ENCODE peak calls at places on chromosomes 3 and 15, in ten cellular contexts. N is heart left ventricle, E is ovary, U is uterus, D is H1, K is stomach, R is body of pancreas, M is adrenal gland, G is GM12878, C is HCT116. H is an unnamed sample.
A peak's percentile ranks its signal among the peaks of the same experiment; 100 is the strongest.

GRCh38 chr3:128149632-128150031 is 3.6 kb upstream of the EEFSEC start:
- DNase-seq in N (no peak), E (no peak), U (no peak), D (no peak), K (no peak), R (peak; percentile 40), M (peak; percentile 48), G (no peak), C (no peak), H (no peak)

GRCh38 chr3:71092665-71093064 is 490.9 kb downstream of the FOXP1 start:
- DNase-seq in N (no peak), E (no peak), U (no peak), D (no peak), K (no peak), R (no peak), M (no peak), G (no peak), C (no peak), H (no peak)

GRCh38 chr3:42498034-42498433 is 4.4 kb upstream of the VIPR1 start:
- DNase-seq in N (no peak), E (no peak), U (no peak), D (no peak), K (peak; percentile 3), R (no peak), M (peak; percentile 3), G (no peak), C (no peak), H (no peak)

GRCh38 chr15:59250249-59250648 is 43.6 kb downstream of the LDHAL6B start:
- DNase-seq in N (no peak), E (no peak), U (no peak), D (no peak), K (no peak), R (no peak), M (no peak), G (no peak), C (no peak), H (no peak)

GRCh38 chr3:7565574-7565973 is 704.7 kb downstream of the GRM7 start:
- DNase-seq in N (no peak), E (no peak), U (no peak), D (no peak), K (no peak), R (no peak), M (no peak), G (no peak), C (no peak), H (no peak)

GRCh38 chr15:70099966-70100494 is 2.3 kb upstream of the TLE3 start:
- DNase-seq in N (no peak), E (peak; percentile 49), U (no peak), D (no peak), K (no peak), R (peak; percentile 27), M (no peak), G (no peak), C (peak; percentile 13), H (no peak)

GRCh38 chr15:57947282-57947681 is 118.2 kb downstream of the ALDH1A2 start:
- DNase-seq in N (no peak), E (no peak), U (no peak), D (no peak), K (no peak), R (no peak), M (no peak), G (no peak), C (no peak), H (no peak)

GRCh38 chr3:99817047-99817436 is 620 bp upstream of the CMSS1 start:
- DNase-seq in N (no peak), E (peak; percentile 33), U (no peak), D (peak; percentile 51), K (no peak), R (no peak), M (peak; percentile 28), G (no peak), C (no peak), H (no peak)

GRCh38 chr3:45642731-45643152 is 46.5 kb upstream of the SACM1L start:
- DNase-seq in N (no peak), E (no peak), U (no peak), D (no peak), K (no peak), R (peak; percentile 23), M (no peak), G (no peak), C (no peak), H (no peak)

GRCh38 chr3:45644063-45644462 is 45.1 kb upstream of the SACM1L start:
- DNase-seq in N (no peak), E (no peak), U (no peak), D (no peak), K (no peak), R (no peak), M (no peak), G (no peak), C (no peak), H (no peak)

GRCh38 chr3:45644467-45645201 is 44.6 kb upstream of the SACM1L start:
- DNase-seq in N (no peak), E (no peak), U (no peak), D (no peak), K (no peak), R (no peak), M (no peak), G (no peak), C (no peak), H (no peak)

GRCh38 chr3:45646051-45646585 is 43.1 kb upstream of the SACM1L start:
- DNase-seq in N (peak; percentile 65), E (no peak), U (no peak), D (no peak), K (no peak), R (peak; percentile 68), M (peak; percentile 51), G (no peak), C (no peak), H (no peak)

DNA sequence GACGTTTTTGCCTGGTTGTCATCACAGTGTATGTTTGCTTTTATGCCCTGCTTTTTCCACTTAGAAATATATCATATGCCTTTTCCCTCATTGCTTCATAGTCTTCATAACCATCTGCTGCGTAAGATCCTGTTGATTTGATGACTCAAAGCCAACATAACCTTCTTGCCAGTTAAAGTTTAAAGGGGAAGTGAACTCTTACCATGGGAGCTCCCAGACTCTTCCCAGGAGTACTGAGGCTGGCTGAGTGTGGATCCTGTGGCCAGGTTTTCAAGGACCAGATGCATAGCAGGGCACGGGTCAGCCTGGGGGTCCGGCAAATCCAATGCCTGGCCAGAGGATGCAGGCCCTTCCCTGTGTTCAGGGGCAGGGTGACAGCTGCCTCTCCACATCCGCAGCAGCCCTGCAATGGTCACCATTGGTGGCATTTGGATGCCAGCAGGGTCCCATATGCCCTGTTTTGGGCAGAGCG is 42.0 kb upstream of the SACM1L start:
- DNase-seq in N (no peak), E (no peak), U (no peak), D (no peak), K (no peak), R (peak; percentile 57), M (no peak), G (no peak), C (no peak), H (no peak)
- TF ChIP-seq POLR2A in N (no peak), E (no peak), U (no peak), D (no peak), K (no peak), R (peak; percentile 15), M (no peak), G (no peak), C (no peak), H (no peak)

DNA sequence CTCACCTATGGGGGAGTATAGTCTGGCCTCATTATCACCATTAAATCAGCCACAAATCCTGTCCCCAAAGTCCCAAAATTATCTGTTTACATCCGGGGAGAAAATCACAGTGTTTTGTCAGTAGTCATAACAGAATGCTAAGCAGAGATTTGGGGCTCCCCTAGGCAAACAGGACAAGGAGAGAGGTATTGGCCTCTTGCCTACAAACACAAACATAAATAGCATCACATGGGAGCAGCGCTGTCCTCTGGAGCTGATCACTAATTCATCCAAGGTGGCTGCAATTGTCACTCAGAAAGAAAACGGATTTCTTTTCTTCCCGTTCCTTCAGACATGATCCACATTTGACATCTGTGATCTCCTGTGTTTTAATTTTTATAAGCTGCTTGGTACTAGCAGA is 1028.1 kb downstream of the NTRK3 start:
- DNase-seq in N (no peak), E (no peak), U (no peak), D (no peak), K (no peak), R (no peak), M (no peak), G (no peak), C (no peak), H (no peak)
- H3K9me3 ChIP-seq in N (no peaks in the 10 kb centered on the region), E (no peaks in the 10 kb centered on the region), U (no peaks in the 10 kb centered on the region), D (no peaks in the 10 kb centered on the region), K (no peaks in the 10 kb centered on the region), R (no peaks in the 10 kb centered on the region), M (no peaks in the 10 kb centered on the region), G (no peaks in the 10 kb centered on the region), C (no peaks in the 10 kb centered on the region), H (no peaks in the 10 kb centered on the region)

GRCh38 chr3:157151151-157151550 is 8.8 kb downstream of the CCNL1 start:
- DNase-seq in N (no peak), E (no peak), U (no peak), D (no peak), K (no peak), R (no peak), M (no peak), G (no peak), C (no peak), H (no peak)

GRCh38 chr3:157154563-157155333 is 5.2 kb downstream of the CCNL1 start:
- DNase-seq in N (no peak), E (no peak), U (no peak), D (no peak), K (no peak), R (no peak), M (no peak), G (no peak), C (no peak), H (no peak)

GRCh38 chr3:157152930-157153329 is 7.0 kb downstream of the CCNL1 start:
- DNase-seq in N (no peak), E (no peak), U (no peak), D (no peak), K (no peak), R (no peak), M (no peak), G (no peak), C (no peak), H (no peak)

GRCh38 chr3:157151627-157152026 is 8.3 kb downstream of the CCNL1 start:
- DNase-seq in N (no peak), E (no peak), U (no peak), D (no peak), K (no peak), R (no peak), M (no peak), G (no peak), C (no peak), H (no peak)

DNA sequence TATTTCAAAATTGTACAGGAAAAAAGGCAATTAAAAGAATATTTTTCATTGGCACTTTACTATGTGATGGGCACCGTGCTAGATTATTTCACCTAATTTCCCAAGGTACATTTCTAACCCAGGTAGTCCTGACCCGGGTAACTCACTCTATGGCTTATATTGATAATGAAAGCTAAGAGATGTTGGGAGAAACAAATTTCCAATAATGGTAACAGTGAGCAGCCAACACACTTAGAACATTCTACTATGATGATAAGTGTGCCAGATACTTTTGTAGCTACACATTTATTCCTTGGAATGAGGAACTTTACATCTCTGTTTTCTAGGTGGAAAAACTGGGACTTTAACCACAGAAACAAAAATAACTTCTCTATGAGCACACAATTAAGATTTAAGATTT is 7.5 kb downstream of the CCNL1 start:
- DNase-seq in N (no peak), E (no peak), U (no peak), D (no peak), K (no peak), R (no peak), M (no peak), G (no peak), C (no peak), H (no peak)
- TF ChIP-seq POLR2A in N (no peak), E (no peak), U (no peak), D (no peak), K (no peak), R (no peak), M (no peak), G (no peak), C (no peak), H (no peak)

GRCh38 chr3:44721231-44722102 is 8.0 kb upstream of the ZNF501 start:
- DNase-seq in N (no peak), E (no peak), U (no peak), D (no peak), K (no peak), R (no peak), M (no peak), G (no peak), C (no peak), H (no peak)
- H3K9me3 ChIP-seq in N (peaks cover 97% of the 10 kb centered on the region), E (peaks cover 64% of the 10 kb centered on the region), U (peaks cover 9% of the 10 kb centered on the region), D (peaks cover 90% of the 10 kb centered on the region), K (peaks cover 93% of the 10 kb centered on the region), R (peaks cover 3% of the 10 kb centered on the region), M (peaks cover 93% of the 10 kb centered on the region), G (peaks cover 35% of the 10 kb centered on the region), C (peaks cover 53% of the 10 kb centered on the region), H (peaks cover 22% of the 10 kb centered on the region)